ENCODE peak calls at places on chromosomes 6 and 20, in seven cellular contexts. I, K, X, S, F, J and U are unnamed samples.

GRCh38 chr20:1813674-1814635 is 81.3 kb upstream of the SIRPA start:
- DNase-seq in I (no peak), K (no peak), X (no peak), S (peak; percentile 62), F (no peak), J (no peak), U (no peak)

GRCh38 chr20:44643596-44644383 is 7.7 kb downstream of the ADA start:
- DNase-seq in I (peak; percentile 80), K (peak; percentile 50), X (peak; percentile 99), S (peak; percentile 73), F (peak; percentile 20), J (peak; percentile 52), U (no peak)

GRCh38 chr6:133645000-133645619 is 243.8 kb upstream of the TCF21 start:
- DNase-seq in I (peak; percentile 74), K (no peak), X (no peak), S (peak; percentile 96), F (no peak), J (no peak), U (no peak)

GRCh38 chr20:50848341-50848808 is 53.5 kb downstream of the BCAS4 start:
- DNase-seq in I (no peak), K (no peak), X (peak; percentile 93), S (peak; percentile 33), F (no peak), J (peak; percentile 33), U (no peak)

GRCh38 chr6:41027799-41028617 is 11.0 kb downstream of the UNC5CL start:
- DNase-seq in I (peak; percentile 44), K (peak; percentile 94), X (no peak), S (peak; percentile 71), F (peak; percentile 74), J (peak; percentile 89), U (peak; percentile 93)

GRCh38 chr20:709421-709820 is 33.8 kb upstream of the SCRT2 start:
- DNase-seq in I (no peak), K (no peak), X (no peak), S (no peak), F (no peak), J (no peak), U (no peak)

GRCh38 chr6:112701201-112701600 is 354.1 kb downstream of the RFPL4B start:
- DNase-seq in I (peak; percentile 62), K (no peak), X (no peak), S (peak; percentile 65), F (no peak), J (no peak), U (no peak)

GRCh38 chr6:43269273-43270007 is 26.2 kb downstream of the TTBK1 start:
- DNase-seq in I (no peak), K (peak; percentile 56), X (no peak), S (no peak), F (no peak), J (no peak), U (no peak)

GRCh38 chr6:66307490-66307889 is 600.5 kb upstream of the EYS start:
- DNase-seq in I (no peak), K (no peak), X (no peak), S (peak; percentile 46), F (no peak), J (no peak), U (no peak)

GRCh38 chr6:64034840-64035656 is 399.4 kb downstream of the PHF3 start:
- DNase-seq in I (peak; percentile 62), K (no peak), X (no peak), S (peak; percentile 42), F (no peak), J (no peak), U (no peak)

GRCh38 chr20:5797843-5798462 is 47.8 kb downstream of the SHLD1 start:
- DNase-seq in I (no peak), K (no peak), X (no peak), S (no peak), F (peak; percentile 34), J (no peak), U (no peak)

GRCh38 chr6:110597754-110598153 is 121.3 kb upstream of the SLC22A16 start:
- DNase-seq in I (no peak), K (peak; percentile 45), X (no peak), S (no peak), F (no peak), J (no peak), U (no peak)

GRCh38 chr6:104306206-104306605 is 553.5 kb downstream of the HACE1 start:
- DNase-seq in I (no peak), K (no peak), X (no peak), S (no peak), F (no peak), J (no peak), U (no peak)

DNA sequence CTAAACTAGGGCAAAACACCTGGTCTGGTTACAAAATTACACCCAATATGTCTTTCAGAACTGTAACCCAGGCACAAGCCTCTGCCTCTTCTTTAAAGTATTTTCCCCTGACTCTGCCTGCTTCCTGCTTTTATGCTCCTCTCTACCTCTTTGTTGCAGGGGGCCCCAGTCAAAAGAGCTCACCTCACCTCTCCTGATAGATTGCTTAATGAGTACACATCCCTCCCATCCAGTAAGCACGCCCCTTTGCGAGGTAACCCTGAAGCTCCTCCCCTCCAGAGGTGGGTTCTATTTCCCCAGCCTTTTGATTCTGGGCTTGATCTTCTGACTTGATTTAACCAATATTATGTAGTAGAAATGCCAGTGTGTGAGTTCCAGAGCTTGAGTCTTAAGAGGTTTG is 56.6 kb upstream of the EYA2 start:
- DNase-seq in I (no peak), K (no peak), X (no peak), S (no peak), F (no peak), J (no peak), U (no peak)
- TF ChIP-seq CTCF in I (no peak), K (no peak), X (no peak), S (no peak), F (no peak), J (no peak), U (no peak)

GRCh38 chr6:136527831-136528230 is 22.4 kb downstream of the MAP7 start:
- DNase-seq in I (no peak), K (no peak), X (no peak), S (no peak), F (no peak), J (no peak), U (no peak)

GRCh38 chr6:136525586-136526195 is 24.5 kb downstream of the MAP7 start:
- DNase-seq in I (no peak), K (no peak), X (no peak), S (no peak), F (no peak), J (no peak), U (no peak)

GRCh38 chr6:136524936-136525413 is 25.2 kb downstream of the MAP7 start:
- DNase-seq in I (no peak), K (no peak), X (no peak), S (no peak), F (no peak), J (no peak), U (no peak)

GRCh38 chr6:136526937-136527336 is 23.3 kb downstream of the MAP7 start:
- DNase-seq in I (no peak), K (no peak), X (no peak), S (no peak), F (no peak), J (no peak), U (no peak)

GRCh38 chr6:136526196-136526930 is 23.9 kb downstream of the MAP7 start:
- DNase-seq in I (peak; percentile 63), K (peak; percentile 56), X (no peak), S (peak; percentile 65), F (no peak), J (peak; percentile 31), U (peak; percentile 19)
- TF ChIP-seq CTCF in I (peak; percentile 39), K (peak; percentile 27), X (no peak), S (peak; percentile 52), F (no peak), J (no peak), U (peak; percentile 41)

GRCh38 chr6:124792386-124792785 is 169.9 kb upstream of the RNF217 start:
- DNase-seq in I (no peak), K (no peak), X (no peak), S (no peak), F (no peak), J (no peak), U (no peak)

GRCh38 chr6:124798942-124799496 is 163.2 kb upstream of the RNF217 start:
- DNase-seq in I (no peak), K (no peak), X (no peak), S (peak; percentile 26), F (no peak), J (no peak), U (no peak)

GRCh38 chr6:124795879-124796838 is 166.1 kb upstream of the RNF217 start:
- DNase-seq in I (peak; percentile 1), K (peak; percentile 41), X (no peak), S (peak; percentile 52), F (peak; percentile 12), J (no peak), U (peak; percentile 26)

DNA sequence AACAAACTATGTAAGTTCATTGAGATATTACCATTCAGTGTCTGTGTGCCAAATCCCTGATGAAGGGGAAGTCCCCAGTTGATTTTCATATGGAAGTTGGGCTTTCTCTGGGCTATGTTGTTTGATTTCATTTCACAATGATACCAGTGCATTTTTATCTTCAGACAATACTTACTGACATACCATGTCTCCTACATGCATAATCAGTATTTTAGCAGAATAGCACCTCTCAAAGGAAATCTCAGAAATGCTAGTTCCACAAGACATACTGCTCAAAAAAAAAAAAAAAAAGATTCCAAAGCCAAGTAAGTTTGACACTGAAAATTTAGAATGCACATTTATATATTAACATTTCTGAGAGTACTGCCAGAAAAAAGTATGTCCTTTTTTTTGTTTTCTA is 168.8 kb upstream of the RNF217 start:
- DNase-seq in I (no peak), K (no peak), X (no peak), S (no peak), F (no peak), J (no peak), U (no peak)
- TF ChIP-seq CTCF in I (no peak), K (no peak), X (no peak), S (no peak), F (no peak), J (no peak), U (no peak)

GRCh38 chr20:34945315-34946077 is 10.1 kb downstream of the GSS start:
- DNase-seq in I (no peak), K (no peak), X (no peak), S (peak; percentile 28), F (no peak), J (no peak), U (no peak)

GRCh38 chr20:34947336-34947735 is 8.3 kb downstream of the GSS start:
- DNase-seq in I (no peak), K (no peak), X (no peak), S (no peak), F (no peak), J (no peak), U (no peak)

GRCh38 chr20:34946661-34947060 is 8.9 kb downstream of the GSS start:
- DNase-seq in I (peak; percentile 59), K (no peak), X (no peak), S (no peak), F (no peak), J (no peak), U (no peak)

GRCh38 chr20:34949120-34949519 is 6.5 kb downstream of the GSS start:
- DNase-seq in I (no peak), K (no peak), X (no peak), S (no peak), F (no peak), J (no peak), U (no peak)

DNA sequence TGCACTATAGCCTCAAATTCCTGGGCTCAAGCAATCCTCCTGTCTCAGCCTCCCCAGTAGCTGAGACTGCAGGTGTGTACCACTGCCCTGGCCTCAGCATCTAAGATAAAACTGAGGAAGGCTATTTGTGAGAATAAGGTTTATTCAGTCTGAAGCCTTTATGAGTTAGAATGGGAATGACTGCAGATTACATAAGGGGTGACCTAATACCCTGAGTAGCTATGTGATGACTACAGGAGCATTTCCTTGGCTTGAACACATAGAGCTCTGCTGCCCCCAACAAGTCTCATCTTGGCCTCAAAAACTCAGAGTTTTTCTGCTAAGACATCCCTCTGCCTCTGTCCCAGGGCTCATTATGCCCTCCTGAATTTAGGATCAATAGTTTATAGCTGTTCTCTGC is 7.6 kb downstream of the GSS start:
- DNase-seq in I (peak; percentile 92), K (no peak), X (no peak), S (peak; percentile 67), F (no peak), J (no peak), U (no peak)
- TF ChIP-seq CTCF in I (peak; percentile 48), K (no peak), X (peak; percentile 71), S (peak; percentile 8), F (no peak), J (no peak), U (no peak)